ENCODE peak calls at places on chromosomes 4 and X, in seven cellular contexts. M is K562, K is GM12892, J is SK-N-SH, E is GM12878, B is H1, H is HepG2. P is an unnamed sample.

GRCh38 chr4:24895461-24895860 is 17.4 kb downstream of the CCDC149 start:
- DNase-seq in B (no peak), E (no peak), M (no peak), K (no peak), J (no peak), H (no peak), P (no peak)

GRCh38 chrX:103382893-103383292 is 6.6 kb downstream of the BEX3 start:
- DNase-seq in M (no peak), E (no peak), B (no peak), J (no peak), H (no peak), K (no peak), P (no peak)

GRCh38 chrX:105972690-105973386 is 65.7 kb downstream of the SERPINA7 start:
- DNase-seq in H (peak), M (no peak), J (no peak), B (no peak), K (no peak), E (no peak), P (no peak)

GRCh38 chrX:24860140-24860539 is 155.6 kb downstream of the ARX start:
- DNase-seq in H (no peak), B (no peak), K (no peak), E (no peak), J (no peak), M (no peak), P (no peak)

GRCh38 chr4:53322696-53323095 is 43.2 kb downstream of the SCFD2 start:
- DNase-seq in K (no peak), M (no peak), J (no peak), B (no peak), E (no peak), H (peak), P (no peak)

GRCh38 chrX:119655125-119655524 is 37.8 kb downstream of the SEPTIN6 start:
- DNase-seq in J (peak), K (no peak), H (no peak), B (no peak), M (peak), E (no peak), P (no peak)

GRCh38 chr4:110487873-110488272 is 11.9 kb downstream of the ENPEP start:
- DNase-seq in H (peak), M (no peak), E (no peak), B (no peak), J (no peak), K (no peak), P (no peak)

GRCh38 chr4:8590546-8590880 is 2.1 kb upstream of the CPZ start:
- DNase-seq in E (no peak), K (no peak), J (no peak), H (no peak), M (no peak), B (no peak), P (no peak)

GRCh38 chr4:76634239-76634638 is 199.2 kb downstream of the SHROOM3 start:
- DNase-seq in K (no peak), J (no peak), M (no peak), B (no peak), E (no peak), H (no peak), P (no peak)

GRCh38 chrX:30065226-30065625 is 150.1 kb upstream of the MAGEB2 start:
- DNase-seq in M (no peak), E (no peak), K (no peak), J (no peak), B (no peak), H (no peak), P (no peak)

GRCh38 chr4:147683172-147683571 is 791 bp downstream of the PRMT9 start:
- DNase-seq in E (no peak), H (peak), K (no peak), M (no peak), B (no peak), J (peak), P (no peak)

GRCh38 chr4:5805270-5805669 is 87.6 kb downstream of the CRMP1 start:
- DNase-seq in J (no peak), B (no peak), H (no peak), E (no peak), K (no peak), M (no peak), P (no peak)

GRCh38 chrX:68416592-68416991 is 16.7 kb downstream of the OPHN1 start:
- DNase-seq in J (no peak), K (no peak), M (no peak), E (no peak), B (no peak), H (no peak), P (no peak)

GRCh38 chrX:134883134-134883700 is 107.6 kb upstream of the SMIM10 start:
- DNase-seq in J (no peak), E (no peak), H (no peak), M (no peak), B (no peak), K (no peak), P (no peak)

GRCh38 chr4:6730603-6731300 is 14.8 kb downstream of the BLOC1S4 start:
- DNase-seq in J (no peak), B (no peak), H (no peak), E (no peak), M (peak), K (no peak), P (no peak)

GRCh38 chr4:180009316-180009715 is 2233.9 kb upstream of the TENM3 start:
- DNase-seq in E (no peak), B (no peak), M (no peak), J (no peak), K (no peak), H (no peak), P (no peak)

GRCh38 chr4:5716391-5716790 is 5.4 kb downstream of the EVC start:
- DNase-seq in M (no peak), J (no peak), H (no peak), K (no peak), B (no peak), E (no peak), P (no peak)

GRCh38 chr4:85423414-85423813 is 51.5 kb upstream of the ARHGAP24 start:
- DNase-seq in M (no peak), B (no peak), K (no peak), E (no peak), J (no peak), H (no peak), P (no peak)

GRCh38 chr4:75289843-75290616 is 224.2 kb downstream of the RCHY1 start:
- DNase-seq in H (peak), K (peak), J (no peak), E (peak), B (peak), M (no peak), P (no peak)

GRCh38 chr4:185201983-185202962 is 1.5 kb downstream of the CFAP97 start:
- DNase-seq in H (peak), B (no peak), M (peak), J (peak), K (no peak), E (no peak), P (no peak)

GRCh38 chr4:34766935-34767859 is 1477.1 kb downstream of the ARAP2 start:
- DNase-seq in M (peak), B (no peak), H (no peak), J (no peak), E (no peak), K (no peak), P (no peak)

GRCh38 chr4:82542642-82543041 is 19.1 kb downstream of the TMEM150C start:
- DNase-seq in E (no peak), K (no peak), M (no peak), B (no peak), H (no peak), J (no peak), P (no peak)

GRCh38 chr4:185254434-185254833 is 45.0 kb downstream of the SNX25 start:
- DNase-seq in K (no peak), M (no peak), J (no peak), H (peak), B (no peak), E (no peak), P (no peak)

GRCh38 chrX:101164766-101165590 is 54.6 kb upstream of the DRP2 start:
- DNase-seq in B (no peak), H (no peak), K (no peak), J (no peak), M (no peak), E (no peak), P (no peak)

GRCh38 chr4:48635310-48635709 is 144.8 kb downstream of the FRYL start:
- DNase-seq in B (no peak), M (no peak), E (no peak), H (peak), J (no peak), K (no peak), P (no peak)

GRCh38 chrX:37679888-37680287 is 5.7 kb upstream of the XK start:
- DNase-seq in B (no peak), E (no peak), J (no peak), H (no peak), M (peak), K (no peak), P (no peak)

GRCh38 chr4:83356899-83357661 is 22.4 kb upstream of the HPSE start:
- DNase-seq in B (no peak), K (no peak), E (no peak), H (peak), J (no peak), M (no peak), P (no peak)

GRCh38 chrX:101229155-101229554 is 9.6 kb downstream of the DRP2 start:
- DNase-seq in H (no peak), J (no peak), B (no peak), M (no peak), E (no peak), K (no peak), P (no peak)

GRCh38 chr4:142475663-142476062 is 370.4 kb downstream of the INPP4B start:
- DNase-seq in J (no peak), H (no peak), B (no peak), E (no peak), K (no peak), M (no peak), P (no peak)

GRCh38 chr4:93066746-93067145 is 761.8 kb upstream of the ATOH1 start:
- DNase-seq in M (no peak), H (no peak), B (no peak), E (no peak), J (no peak), K (no peak), P (no peak)

GRCh38 chrX:15747626-15748173 is 9.6 kb downstream of the CA5B start:
- DNase-seq in J (no peak), E (no peak), M (no peak), B (no peak), K (no peak), H (no peak), P (no peak)

GRCh38 chrX:155334486-155335316 is at the start of gene CLIC2:
- DNase-seq in K (no peak), J (no peak), B (no peak), E (no peak), H (no peak), M (peak), P (no peak)

GRCh38 chrX:150767045-150767395 is 73.8 kb downstream of the MTMR1 start:
- DNase-seq in H (no peak), E (no peak), M (peak), K (no peak), J (no peak), B (no peak), P (no peak)

GRCh38 chr4:15488136-15488535 is 18.5 kb downstream of the CC2D2A start:
- DNase-seq in H (no peak), M (no peak), K (no peak), E (no peak), B (no peak), J (no peak), P (no peak)

DNA sequence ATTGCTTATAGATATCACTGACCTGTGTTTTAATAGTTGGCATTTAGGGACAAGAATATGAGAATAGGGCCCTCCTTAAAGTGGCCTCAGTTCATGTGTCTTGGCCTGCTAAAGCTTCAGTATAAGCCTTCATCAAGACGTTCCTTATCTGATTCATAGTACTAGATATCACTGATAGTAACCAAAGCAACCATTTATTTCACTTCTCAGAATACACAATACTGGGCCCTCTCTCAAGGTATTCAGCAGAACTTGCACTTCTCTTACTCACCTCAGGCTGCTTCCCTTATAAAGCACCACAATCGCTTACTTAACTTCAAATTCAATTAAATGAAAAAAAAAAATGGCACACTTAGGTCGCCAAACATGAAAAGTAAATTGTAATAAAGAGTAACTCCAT is 259.4 kb upstream of the PCDH7 start:
- DNase-seq in E (no peak), M (no peak), J (no peak), K (no peak), B (no peak), H (no peak), P (no peak)
- TF ChIP-seq POLR2AphosphoS5 in E (no peak), M (no peak), J (no peak), K (no peak), B (no peak), H (no peak), P (no peak)

DNA sequence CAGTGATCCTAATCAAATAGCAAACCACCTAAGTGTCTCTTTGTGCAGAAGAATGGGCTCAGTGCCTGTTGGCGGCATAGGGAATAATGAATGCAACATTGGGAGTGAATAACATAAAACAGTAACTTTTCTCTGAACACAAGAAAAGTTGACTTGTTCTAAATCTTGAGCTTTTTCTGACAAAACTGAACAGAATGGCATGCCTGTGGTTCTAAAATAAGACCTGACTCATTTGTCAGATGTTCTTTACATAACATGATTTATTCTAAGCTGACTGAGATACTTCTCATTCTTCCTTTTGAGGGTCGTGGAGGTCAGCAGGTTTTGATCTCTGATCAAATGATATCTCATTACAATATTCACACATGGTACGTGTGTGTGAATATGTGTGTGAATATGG is 165.4 kb upstream of the WDR1 start:
- DNase-seq in H (no peak), M (no peak), E (no peak), K (no peak), J (no peak), B (no peak), P (no peak)
- TF ChIP-seq TAF1 in H (no peak), M (no peak), E (no peak), K (no peak), J (no peak), B (no peak), P (no peak)

GRCh38 chr4:1717129-1718094 is 3.7 kb downstream of the TMEM129 start:
- DNase-seq in M (no peak), H (no peak), B (no peak), J (peak), K (no peak), E (no peak), P (no peak)
- TF ChIP-seq POLR2AphosphoS5 in M (no peak), H (no peak), B (no peak), J (no peak), K (no peak), E (peak), P (peak)

DNA sequence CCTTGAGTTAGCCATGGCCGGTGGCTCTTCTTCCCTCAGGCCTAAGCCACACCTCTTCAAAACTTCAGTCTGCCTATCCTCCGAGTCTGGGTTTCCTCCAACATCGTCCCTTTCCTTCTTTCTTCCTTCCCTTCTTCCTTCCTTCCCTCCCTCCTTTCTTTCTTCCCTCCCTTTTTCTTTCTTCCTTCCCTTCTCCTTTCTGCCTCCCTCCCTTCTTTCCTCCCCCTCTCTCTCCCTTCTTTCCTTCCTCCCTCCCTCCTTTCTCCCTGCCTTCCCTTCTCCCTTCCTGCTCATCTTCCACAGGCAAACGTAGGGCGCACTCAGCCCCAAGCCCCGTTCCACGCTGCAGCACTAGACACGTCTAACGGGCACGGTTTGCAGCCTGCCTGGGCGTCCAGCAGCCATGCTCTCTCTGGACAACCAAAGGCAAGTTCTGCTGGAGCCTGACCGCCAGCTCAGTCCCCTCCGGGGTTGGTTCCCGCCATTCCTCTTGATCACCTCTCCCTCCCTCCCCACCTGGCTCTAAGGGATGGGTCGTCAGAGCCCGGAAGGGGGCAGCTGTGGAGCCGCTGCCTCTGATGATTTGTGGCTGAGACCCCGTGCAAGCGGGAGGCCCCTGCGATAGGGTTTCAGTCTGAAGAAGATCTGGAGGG is 34.1 kb upstream of the CLDN24 start:
- DNase-seq in J (no peak), H (no peak), K (no peak), B (no peak), E (no peak), M (no peak), P (no peak)
- TF ChIP-seq TAF1 in J (no peak), H (no peak), K (no peak), B (no peak), E (no peak), M (no peak), P (no peak)

GRCh38 chr4:153084939-153085630 is 119.2 kb upstream of the TRIM2 start:
- DNase-seq in E (peak), H (no peak), K (no peak), M (peak), J (peak), B (peak), P (peak)
- TF ChIP-seq POLR2AphosphoS5 in E (no peak), H (no peak), K (no peak), M (no peak), J (no peak), B (no peak), P (no peak)

P was measured in GM12891.